ENCODE peak calls at places on chromosomes 13 and 19, in nine cellular contexts. One of them, this sample, is unnamed.

GRCh38 chr13:90585392-90585791 is 762.1 kb upstream of the MIR17HG start:
- DNase-seq in MM.1S: peak; percentile 58
- DNase-seq in mesenchymal stem cell: no peak
- DNase-seq in hepatocyte: no peak
- DNase-seq in HCT116: no peak
- DNase-seq in PC-9: no peak
- DNase-seq in OCI-LY7: no peak
- DNase-seq in GM23338: no peak
- DNase-seq in mammary epithelial cell: no peak
- DNase-seq in this sample: no peak

GRCh38 chr19:46221981-46222610 is 7.4 kb upstream of the IGFL1 start:
- DNase-seq in HCT116: no peak
- DNase-seq in GM23338: peak; percentile 78
- DNase-seq in MM.1S: no peak
- DNase-seq in mesenchymal stem cell: peak; percentile 15
- DNase-seq in mammary epithelial cell: peak; percentile 90
- DNase-seq in OCI-LY7: no peak
- DNase-seq in hepatocyte: peak; percentile 60
- DNase-seq in PC-9: peak; percentile 95
- DNase-seq in this sample: peak; percentile 90

GRCh38 chr13:94800423-94800822 is 88.1 kb upstream of the SOX21 start:
- DNase-seq in PC-9: no peak
- DNase-seq in HCT116: no peak
- DNase-seq in mesenchymal stem cell: no peak
- DNase-seq in GM23338: no peak
- DNase-seq in mammary epithelial cell: peak; percentile 1
- DNase-seq in hepatocyte: no peak
- DNase-seq in OCI-LY7: no peak
- DNase-seq in MM.1S: no peak
- DNase-seq in this sample: peak; percentile 5

GRCh38 chr19:1725100-1726064 is 27.9 kb upstream of the ONECUT3 start:
- DNase-seq in MM.1S: peak; percentile 21
- DNase-seq in PC-9: no peak
- DNase-seq in mesenchymal stem cell: peak; percentile 53
- DNase-seq in hepatocyte: peak; percentile 75
- DNase-seq in mammary epithelial cell: peak; percentile 27
- DNase-seq in GM23338: peak; percentile 89
- DNase-seq in HCT116: no peak
- DNase-seq in OCI-LY7: no peak
- DNase-seq in this sample: peak; percentile 70

GRCh38 chr19:51737924-51738323 is 13.8 kb downstream of the FPR1 start:
- DNase-seq in OCI-LY7: no peak
- DNase-seq in hepatocyte: no peak
- DNase-seq in GM23338: no peak
- DNase-seq in HCT116: no peak
- DNase-seq in PC-9: no peak
- DNase-seq in mammary epithelial cell: no peak
- DNase-seq in MM.1S: no peak
- DNase-seq in mesenchymal stem cell: no peak
- DNase-seq in this sample: no peak

GRCh38 chr13:112955956-112956355 is 13.1 kb upstream of the MCF2L start:
- DNase-seq in GM23338: no peak
- DNase-seq in hepatocyte: no peak
- DNase-seq in PC-9: no peak
- DNase-seq in mammary epithelial cell: no peak
- DNase-seq in HCT116: no peak
- DNase-seq in MM.1S: no peak
- DNase-seq in mesenchymal stem cell: no peak
- DNase-seq in OCI-LY7: no peak
- DNase-seq in this sample: no peak

GRCh38 chr13:94968040-94968756 is 255.9 kb upstream of the SOX21 start:
- DNase-seq in HCT116: no peak
- DNase-seq in MM.1S: no peak
- DNase-seq in OCI-LY7: no peak
- DNase-seq in PC-9: no peak
- DNase-seq in GM23338: peak; percentile 83
- DNase-seq in hepatocyte: peak; percentile 36
- DNase-seq in mammary epithelial cell: no peak
- DNase-seq in mesenchymal stem cell: peak; percentile 12
- DNase-seq in this sample: peak; percentile 24

GRCh38 chr19:1942934-1943555 is 2.1 kb downstream of the CSNK1G2 start:
- DNase-seq in MM.1S: no peak
- DNase-seq in HCT116: no peak
- DNase-seq in hepatocyte: no peak
- DNase-seq in PC-9: no peak
- DNase-seq in OCI-LY7: peak; percentile 37
- DNase-seq in GM23338: no peak
- DNase-seq in mammary epithelial cell: no peak
- DNase-seq in mesenchymal stem cell: peak; percentile 25
- DNase-seq in this sample: peak; percentile 29

GRCh38 chr13:46607768-46608553 is 55.0 kb downstream of the LRCH1 start:
- DNase-seq in HCT116: peak; percentile 43
- DNase-seq in PC-9: no peak
- DNase-seq in mesenchymal stem cell: no peak
- DNase-seq in GM23338: no peak
- DNase-seq in mammary epithelial cell: no peak
- DNase-seq in MM.1S: no peak
- DNase-seq in OCI-LY7: no peak
- DNase-seq in hepatocyte: peak; percentile 71
- DNase-seq in this sample: no peak

GRCh38 chr13:111184685-111185401 is 69.7 kb downstream of the ARHGEF7 start:
- DNase-seq in HCT116: no peak
- DNase-seq in OCI-LY7: peak; percentile 95
- DNase-seq in mesenchymal stem cell: no peak
- DNase-seq in PC-9: no peak
- DNase-seq in GM23338: no peak
- DNase-seq in MM.1S: peak; percentile 69
- DNase-seq in mammary epithelial cell: no peak
- DNase-seq in hepatocyte: no peak
- DNase-seq in this sample: no peak

GRCh38 chr13:29849731-29850212 is 645 bp downstream of the UBL3 start:
- DNase-seq in mammary epithelial cell: peak; percentile 69
- DNase-seq in mesenchymal stem cell: peak; percentile 84
- DNase-seq in MM.1S: peak; percentile 15
- DNase-seq in GM23338: peak; percentile 60
- DNase-seq in OCI-LY7: no peak
- DNase-seq in PC-9: peak; percentile 34
- DNase-seq in HCT116: no peak
- DNase-seq in hepatocyte: peak; percentile 82
- DNase-seq in this sample: peak; percentile 91

GRCh38 chr13:43285891-43286602 is 262.7 kb downstream of the DNAJC15 start:
- DNase-seq in mesenchymal stem cell: no peak
- DNase-seq in HCT116: no peak
- DNase-seq in GM23338: no peak
- DNase-seq in mammary epithelial cell: no peak
- DNase-seq in PC-9: no peak
- DNase-seq in MM.1S: no peak
- DNase-seq in hepatocyte: no peak
- DNase-seq in OCI-LY7: no peak
- DNase-seq in this sample: peak; percentile 69

DNA sequence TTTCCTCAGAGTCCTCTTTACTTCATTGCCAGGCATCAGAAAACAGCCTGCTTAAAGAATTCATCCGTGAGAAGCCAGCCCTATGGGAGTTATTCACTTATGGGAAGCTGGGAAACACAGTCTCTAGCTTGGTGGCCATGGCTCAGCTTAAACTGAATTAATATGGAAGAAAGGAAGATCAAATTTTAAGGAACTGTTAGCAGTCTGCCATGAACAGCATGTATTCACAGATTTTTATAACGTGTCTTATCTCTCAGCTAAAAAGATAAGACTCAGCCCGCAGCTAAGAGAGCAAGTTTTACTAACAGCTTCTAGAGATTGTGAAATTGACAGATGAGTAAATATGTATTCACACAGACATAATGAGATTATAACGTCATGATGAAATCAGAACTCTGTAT is 253.7 kb upstream of the RXFP2 start:
- DNase-seq in PC-9: no peak
- DNase-seq in GM23338: no peak
- DNase-seq in OCI-LY7: no peak
- DNase-seq in hepatocyte: peak; percentile 43
- DNase-seq in mesenchymal stem cell: no peak
- DNase-seq in MM.1S: no peak
- DNase-seq in mammary epithelial cell: no peak
- DNase-seq in HCT116: no peak
- DNase-seq in this sample: peak; percentile 60
- H3K4me2 ChIP-seq in PC-9: no peak overlapping the region
- H3K4me2 ChIP-seq in GM23338: no peak overlapping the region
- H3K4me2 ChIP-seq in OCI-LY7: no peak overlapping the region
- H3K4me2 ChIP-seq in hepatocyte: peak overlapping the region; percentile 28
- H3K4me2 ChIP-seq in mesenchymal stem cell: no peak overlapping the region
- H3K4me2 ChIP-seq in MM.1S: no peak overlapping the region
- H3K4me2 ChIP-seq in mammary epithelial cell: no peak overlapping the region
- H3K4me2 ChIP-seq in HCT116: no peak overlapping the region
- H3K4me2 ChIP-seq in this sample: peak overlapping the region; percentile 21

GRCh38 chr19:2969104-2969504 is 8.3 kb upstream of the TLE6 start:
- DNase-seq in OCI-LY7: peak; percentile 94
- DNase-seq in GM23338: no peak
- DNase-seq in mammary epithelial cell: no peak
- DNase-seq in hepatocyte: peak; percentile 57
- DNase-seq in HCT116: no peak
- DNase-seq in MM.1S: no peak
- DNase-seq in mesenchymal stem cell: peak; percentile 32
- DNase-seq in PC-9: no peak
- DNase-seq in this sample: peak; percentile 44
- H3K27ac ChIP-seq in OCI-LY7: peak overlapping the region; percentile 98
- H3K27ac ChIP-seq in GM23338: no peak overlapping the region
- H3K27ac ChIP-seq in mammary epithelial cell: no peak overlapping the region
- H3K27ac ChIP-seq in hepatocyte: peak overlapping the region; percentile 60
- H3K27ac ChIP-seq in HCT116: no peak overlapping the region
- H3K27ac ChIP-seq in MM.1S: no peak overlapping the region
- H3K27ac ChIP-seq in mesenchymal stem cell: no peak overlapping the region
- H3K27ac ChIP-seq in PC-9: no peak overlapping the region
- H3K27ac ChIP-seq in this sample: no peak overlapping the region

GRCh38 chr13:23436680-23437079 is 3.2 kb upstream of the SACS start:
- DNase-seq in MM.1S: no peak
- DNase-seq in mammary epithelial cell: no peak
- DNase-seq in OCI-LY7: no peak
- DNase-seq in HCT116: no peak
- DNase-seq in mesenchymal stem cell: no peak
- DNase-seq in hepatocyte: no peak
- DNase-seq in PC-9: no peak
- DNase-seq in GM23338: no peak
- DNase-seq in this sample: no peak

GRCh38 chr13:23443110-23443509 is 9.6 kb upstream of the SACS start:
- DNase-seq in GM23338: no peak
- DNase-seq in MM.1S: no peak
- DNase-seq in hepatocyte: no peak
- DNase-seq in mammary epithelial cell: no peak
- DNase-seq in PC-9: no peak
- DNase-seq in OCI-LY7: no peak
- DNase-seq in HCT116: no peak
- DNase-seq in mesenchymal stem cell: no peak
- DNase-seq in this sample: no peak

GRCh38 chr13:23445794-23446193 is 12.3 kb upstream of the SACS start:
- DNase-seq in PC-9: peak; percentile 11
- DNase-seq in mesenchymal stem cell: no peak
- DNase-seq in hepatocyte: no peak
- DNase-seq in mammary epithelial cell: peak; percentile 66
- DNase-seq in OCI-LY7: no peak
- DNase-seq in HCT116: no peak
- DNase-seq in GM23338: no peak
- DNase-seq in MM.1S: no peak
- DNase-seq in this sample: no peak

GRCh38 chr13:23443878-23444277 is 10.4 kb upstream of the SACS start:
- DNase-seq in mesenchymal stem cell: no peak
- DNase-seq in HCT116: no peak
- DNase-seq in OCI-LY7: no peak
- DNase-seq in GM23338: no peak
- DNase-seq in PC-9: no peak
- DNase-seq in mammary epithelial cell: no peak
- DNase-seq in hepatocyte: no peak
- DNase-seq in MM.1S: no peak
- DNase-seq in this sample: no peak

GRCh38 chr13:23440821-23441608 is 7.5 kb upstream of the SACS start:
- DNase-seq in mammary epithelial cell: no peak
- DNase-seq in PC-9: peak; percentile 10
- DNase-seq in MM.1S: no peak
- DNase-seq in mesenchymal stem cell: no peak
- DNase-seq in hepatocyte: no peak
- DNase-seq in HCT116: no peak
- DNase-seq in GM23338: no peak
- DNase-seq in OCI-LY7: no peak
- DNase-seq in this sample: no peak
- H2AFZ ChIP-seq in mammary epithelial cell: no peak overlapping the region
- H2AFZ ChIP-seq in PC-9: no peak overlapping the region
- H2AFZ ChIP-seq in MM.1S: no peak overlapping the region
- H2AFZ ChIP-seq in mesenchymal stem cell: no peak overlapping the region
- H2AFZ ChIP-seq in hepatocyte: no peak overlapping the region
- H2AFZ ChIP-seq in HCT116: no peak overlapping the region
- H2AFZ ChIP-seq in GM23338: peak overlapping the region; percentile 81
- H2AFZ ChIP-seq in OCI-LY7: no peak overlapping the region
- H2AFZ ChIP-seq in this sample: no peak overlapping the region

GRCh38 chr13:26759156-26759906 is 1.3 kb downstream of the GPR12 start:
- DNase-seq in hepatocyte: no peak
- DNase-seq in HCT116: no peak
- DNase-seq in OCI-LY7: no peak
- DNase-seq in MM.1S: no peak
- DNase-seq in mammary epithelial cell: no peak
- DNase-seq in PC-9: no peak
- DNase-seq in GM23338: peak; percentile 21
- DNase-seq in mesenchymal stem cell: no peak
- DNase-seq in this sample: no peak

GRCh38 chr13:26759907-26760834 is at the start of gene GPR12:
- DNase-seq in mammary epithelial cell: no peak
- DNase-seq in MM.1S: no peak
- DNase-seq in HCT116: no peak
- DNase-seq in hepatocyte: no peak
- DNase-seq in PC-9: no peak
- DNase-seq in OCI-LY7: no peak
- DNase-seq in mesenchymal stem cell: no peak
- DNase-seq in GM23338: peak; percentile 33
- DNase-seq in this sample: peak; percentile 36

GRCh38 chr13:26758496-26759155 is 2.0 kb downstream of the GPR12 start:
- DNase-seq in OCI-LY7: no peak
- DNase-seq in GM23338: no peak
- DNase-seq in hepatocyte: no peak
- DNase-seq in mesenchymal stem cell: no peak
- DNase-seq in mammary epithelial cell: no peak
- DNase-seq in MM.1S: no peak
- DNase-seq in PC-9: no peak
- DNase-seq in HCT116: no peak
- DNase-seq in this sample: no peak

DNA sequence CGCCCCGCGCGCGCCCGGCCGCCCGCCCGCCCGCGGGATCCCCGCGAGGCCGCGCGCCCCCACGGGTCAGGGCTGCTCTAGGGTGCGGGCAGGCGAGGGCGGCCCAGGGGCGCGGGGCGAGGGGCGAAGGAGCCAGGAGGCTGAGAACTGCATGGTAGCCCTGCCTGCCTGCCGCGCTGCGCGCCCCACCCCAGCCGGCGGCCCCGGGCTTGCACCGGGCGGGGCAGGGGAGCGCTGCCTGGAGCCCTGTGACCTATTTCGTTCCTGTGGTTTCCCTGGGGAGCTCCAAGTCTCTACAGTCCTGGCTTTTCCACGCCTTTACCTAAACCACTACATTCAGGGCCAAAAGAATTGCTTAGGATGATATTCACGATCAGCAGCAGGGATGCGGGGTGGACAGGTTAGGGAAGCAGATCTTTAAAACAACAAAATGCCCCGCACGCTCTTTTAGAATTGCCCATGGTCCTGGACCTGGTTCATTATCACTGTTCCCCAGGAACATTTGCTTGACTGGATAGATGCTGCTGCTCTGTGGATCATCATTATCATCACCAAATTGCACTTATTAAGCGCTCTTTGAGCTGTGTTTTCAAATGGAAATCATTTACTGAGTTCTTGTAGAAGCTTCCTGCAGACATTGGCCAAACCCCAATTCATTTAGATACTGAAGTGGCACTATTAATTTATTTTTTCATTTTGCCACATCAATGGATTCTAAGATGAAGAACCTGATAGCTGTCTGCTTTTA is 423 bp upstream of the GPR12 start:
- DNase-seq in mammary epithelial cell: peak; percentile 6
- DNase-seq in mesenchymal stem cell: no peak
- DNase-seq in OCI-LY7: no peak
- DNase-seq in MM.1S: no peak
- DNase-seq in hepatocyte: no peak
- DNase-seq in GM23338: peak; percentile 40
- DNase-seq in PC-9: no peak
- DNase-seq in HCT116: no peak
- DNase-seq in this sample: no peak
- H3K4me2 ChIP-seq in mammary epithelial cell: peak overlapping the region; percentile 57
- H3K4me2 ChIP-seq in mesenchymal stem cell: no peak overlapping the region
- H3K4me2 ChIP-seq in OCI-LY7: no peak overlapping the region
- H3K4me2 ChIP-seq in MM.1S: peak overlapping the region; percentile 61
- H3K4me2 ChIP-seq in hepatocyte: peak overlapping the region; percentile 72
- H3K4me2 ChIP-seq in GM23338: peak overlapping the region; percentile 86
- H3K4me2 ChIP-seq in PC-9: no peak overlapping the region
- H3K4me2 ChIP-seq in HCT116: no peak overlapping the region
- H3K4me2 ChIP-seq in this sample: no peak overlapping the region

This sample was measured in GM23248.